ENCODE peak calls at places on chromosomes 3 and 15, in seven cellular contexts. N is K562, R is A549, J is lower leg skin, X is endothelial cell of umbilical vein, A is right lobe of liver, E is uterus. K is an unnamed sample.

GRCh38 chr15:29917600-29918597 is 95.6 kb upstream of the TJP1 start:
- DNase-seq in J (no peak), N (no peak), E (no peak), X (no peak), R (peak; percentile 56), A (no peak), K (no peak)

GRCh38 chr15:94008101-94009080 is 223.0 kb upstream of the MCTP2 start:
- DNase-seq in R (no peak), E (no peak), A (no peak), N (no peak), X (no peak), J (no peak), K (no peak)

GRCh38 chr15:77904436-77904821 is 173.1 kb downstream of the TBC1D2B start:
- DNase-seq in A (peak; percentile 43), R (no peak), J (no peak), N (no peak), X (no peak), E (no peak), K (no peak)

GRCh38 chr3:24832878-24833277 is 338.2 kb upstream of the THRB start:
- DNase-seq in X (no peak), E (no peak), A (no peak), N (no peak), J (no peak), R (peak; percentile 20), K (no peak)

GRCh38 chr3:158532099-158532734 is 38.8 kb upstream of the MLF1 start:
- DNase-seq in E (no peak), X (peak; percentile 72), N (peak; percentile 11), J (no peak), R (peak; percentile 71), A (no peak), K (no peak)

GRCh38 chr15:29936353-29937049 is 114.2 kb upstream of the TJP1 start:
- DNase-seq in N (no peak), E (no peak), A (no peak), X (no peak), R (no peak), J (no peak), K (no peak)

GRCh38 chr15:35626531-35626930 is 80.6 kb upstream of the DPH6 start:
- DNase-seq in J (no peak), E (no peak), A (no peak), N (no peak), X (peak; percentile 56), R (no peak), K (no peak)

GRCh38 chr3:189071452-189071851 is 100.3 kb upstream of the TPRG1 start:
- DNase-seq in A (no peak), J (no peak), X (no peak), R (no peak), E (no peak), N (no peak), K (no peak)

GRCh38 chr3:178343433-178344038 is 192.7 kb upstream of the KCNMB2 start:
- DNase-seq in E (no peak), J (no peak), A (no peak), R (no peak), N (no peak), X (no peak), K (no peak)

GRCh38 chr15:75348034-75348562 is 1.3 kb downstream of the NEIL1 start:
- DNase-seq in R (no peak), X (peak; percentile 19), E (no peak), N (peak; percentile 69), J (no peak), A (no peak), K (no peak)

GRCh38 chr3:76826915-76827314 is 213.0 kb upstream of the ROBO2 start:
- DNase-seq in E (no peak), R (no peak), A (no peak), N (no peak), J (no peak), X (no peak), K (no peak)

GRCh38 chr3:158420654-158421396 is 150.2 kb upstream of the MLF1 start:
- DNase-seq in A (no peak), X (no peak), R (peak; percentile 42), J (no peak), E (no peak), N (no peak), K (no peak)

GRCh38 chr15:57158589-57158988 is 217.7 kb upstream of the CGNL1 start:
- DNase-seq in N (no peak), R (peak; percentile 13), E (no peak), A (no peak), X (peak; percentile 78), J (no peak), K (no peak)

GRCh38 chr3:151156618-151157216 is 46.3 kb downstream of the GPR171 start:
- DNase-seq in X (peak; percentile 59), A (no peak), N (peak; percentile 44), E (no peak), J (no peak), R (peak; percentile 74), K (no peak)

GRCh38 chr3:133152056-133152455 is 113.9 kb downstream of the TMEM108 start:
- DNase-seq in N (no peak), X (no peak), A (no peak), R (no peak), J (no peak), E (no peak), K (no peak)

GRCh38 chr3:143348486-143349327 is 229.1 kb downstream of the CHST2 start:
- DNase-seq in J (no peak), R (no peak), X (no peak), N (peak; percentile 29), A (no peak), E (no peak), K (no peak)

GRCh38 chr3:55750525-55750924 is 263.4 kb upstream of the WNT5A start:
- DNase-seq in A (no peak), R (peak; percentile 1), J (no peak), E (no peak), X (no peak), N (no peak), K (no peak)

GRCh38 chr15:59999064-59999377 is 5.1 kb upstream of the FOXB1 start:
- DNase-seq in J (no peak), X (no peak), E (no peak), R (no peak), N (no peak), A (no peak), K (no peak)

GRCh38 chr3:124351430-124352142 is 359.7 kb upstream of the ROPN1 start:
- DNase-seq in E (no peak), X (peak; percentile 61), R (peak; percentile 63), N (peak; percentile 13), A (no peak), J (no peak), K (no peak)

GRCh38 chr3:155805204-155805801 is 775 bp downstream of the C3orf33 start:
- DNase-seq in R (peak; percentile 43), J (no peak), E (peak; percentile 20), A (no peak), X (no peak), N (peak; percentile 19), K (no peak)

GRCh38 chr15:75928680-75929608 is 25.3 kb downstream of the FBXO22 start:
- DNase-seq in J (no peak), R (peak; percentile 75), E (no peak), A (no peak), N (peak; percentile 28), X (no peak), K (no peak)

GRCh38 chr3:16668776-16669545 is 63.7 kb upstream of the DAZL start:
- DNase-seq in E (no peak), R (no peak), X (no peak), A (no peak), J (no peak), N (no peak), K (no peak)
- TF ChIP-seq POLR2A in E (no peak), R (no peak), X (no peak), A (no peak), J (no peak), N (no peak), K (no peak)

DNA sequence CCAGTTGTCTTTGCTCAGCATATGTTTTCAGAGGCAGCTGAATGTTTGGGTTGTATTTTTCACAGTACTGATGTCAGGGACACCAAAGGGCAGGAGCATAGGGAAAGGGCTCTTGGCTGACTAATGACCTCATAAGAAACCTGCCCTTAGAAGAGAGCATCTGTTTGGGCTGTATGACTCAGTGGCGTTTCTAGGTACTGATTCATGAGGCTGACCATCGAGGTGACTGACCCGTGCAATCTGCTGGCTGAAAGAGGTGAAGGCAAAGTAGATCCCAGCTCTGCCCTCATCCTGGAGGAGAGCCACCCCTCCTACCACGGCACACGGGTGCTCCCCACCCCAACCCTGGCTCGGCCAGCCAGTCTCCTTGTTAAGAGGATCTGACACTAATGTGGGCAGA is 8.3 kb downstream of the LMCD1 start:
- DNase-seq in X (peak; percentile 41), E (no peak), A (no peak), N (no peak), J (no peak), R (peak; percentile 68), K (no peak)
- TF ChIP-seq POLR2A in X (no peak), E (no peak), A (no peak), N (no peak), J (no peak), R (no peak), K (no peak)

GRCh38 chr3:12660196-12660595 is 3.7 kb downstream of the RAF1 start:
- DNase-seq in N (no peak), X (no peak), E (no peak), A (no peak), R (no peak), J (no peak), K (no peak)

GRCh38 chr3:12662593-12663310 is 1.2 kb downstream of the RAF1 start:
- DNase-seq in X (peak; percentile 58), N (peak; percentile 36), J (peak; percentile 86), E (no peak), A (peak; percentile 68), R (peak; percentile 19), K (no peak)

GRCh38 chr3:12661926-12662592 is 1.9 kb downstream of the RAF1 start:
- DNase-seq in J (no peak), R (no peak), A (no peak), E (no peak), X (no peak), N (no peak), K (no peak)

GRCh38 chr3:12663311-12663935 is 494 bp downstream of the RAF1 start:
- DNase-seq in A (peak; percentile 74), N (peak; percentile 82), R (peak; percentile 17), E (peak; percentile 47), X (no peak), J (peak; percentile 88), K (no peak)

GRCh38 chr3:12663936-12664908 is at the start of gene RAF1:
- DNase-seq in X (peak; percentile 99), E (peak; percentile 97), R (peak; percentile 98), A (peak; percentile 99), N (peak; percentile 98), J (peak; percentile 99), K (peak; percentile 90)
- TF ChIP-seq POLR2A in X (peak; percentile 97), E (peak; percentile 92), R (peak; percentile 78), A (peak; percentile 88), N (peak; percentile 97), J (peak; percentile 44), K (peak; percentile 88)

DNA sequence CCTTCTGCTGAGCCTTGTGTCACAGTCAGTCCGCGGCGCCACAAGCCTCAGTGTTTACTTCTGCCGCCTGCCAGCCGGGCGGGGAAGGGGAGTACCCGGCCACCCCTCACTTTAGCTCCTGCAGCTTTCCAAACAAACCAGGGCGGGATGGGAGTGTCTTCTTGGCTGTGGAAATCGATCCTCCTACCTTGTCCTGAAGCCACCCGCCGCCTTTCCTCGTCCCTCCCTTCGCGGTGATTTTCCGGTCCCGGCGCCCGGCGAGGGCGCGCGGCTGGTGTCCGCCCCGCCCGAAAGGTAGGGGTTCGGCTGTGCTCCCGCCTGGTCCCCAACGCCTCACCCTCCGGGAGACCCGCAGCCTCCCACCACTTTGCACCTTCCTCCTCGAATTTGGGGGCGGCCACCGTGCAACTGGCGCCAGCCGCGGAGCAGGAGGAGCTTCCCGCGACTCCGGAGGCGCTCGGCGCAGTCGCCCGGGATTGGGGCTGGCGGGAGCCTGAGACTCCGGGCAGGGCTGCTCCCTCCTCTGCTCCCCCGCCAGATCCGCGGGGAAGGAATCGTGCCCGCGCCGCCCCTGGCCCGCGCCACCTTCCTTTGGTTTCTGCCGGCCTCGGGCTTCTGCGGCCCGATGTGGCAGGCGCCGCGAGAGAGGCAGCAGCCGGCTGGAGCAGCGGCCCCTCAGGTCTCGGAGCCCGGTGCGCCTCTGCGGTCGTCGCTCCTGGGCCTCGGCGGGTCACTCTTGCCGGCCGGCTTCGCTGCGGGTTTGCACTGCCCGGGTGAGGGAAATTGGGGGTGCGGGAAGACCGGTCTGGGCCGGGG is 30.7 kb upstream of the ST3GAL6 start:
- DNase-seq in N (no peak), X (peak; percentile 59), E (peak; percentile 22), J (peak; percentile 87), A (peak; percentile 87), R (peak; percentile 31), K (peak; percentile 41)
- TF ChIP-seq POLR2A in N (no peak), X (peak; percentile 55), E (peak; percentile 28), J (no peak), A (peak; percentile 67), R (peak; percentile 33), K (peak; percentile 80)

K was measured in GM12892.